ENCODE peak calls at places on chromosomes 16 and 17, in ten cellular contexts. J is naive thymus-derived CD4-positive, alpha-beta T cell; T is H1; R is tibial artery; D is CD8-positive, alpha-beta memory T cell; X is neural progenitor cell; U is gastrocnemius medialis; L is fibroblast of lung; C is brain microvascular endothelial cell; W is lung. F is an unnamed sample.

GRCh38 chr17:19341641-19342610 is 20.6 kb downstream of the B9D1 start:
- DNase-seq in J (no peak), T (no peak), R (peak), D (no peak), X (no peak), U (no peak), L (peak), C (no peak), W (no peak), F (no peak)

GRCh38 chr16:71339481-71340171 is 18.9 kb upstream of the CALB2 start:
- DNase-seq in J (no peak), T (no peak), R (no peak), D (no peak), X (no peak), U (no peak), L (no peak), C (no peak), W (no peak), F (no peak)

GRCh38 chr17:81513669-81514484 is 1.3 kb upstream of the ACTG1 start:
- DNase-seq in J (peak), T (peak), R (peak), D (peak), X (peak), U (peak), L (peak), C (peak), W (peak), F (peak)

GRCh38 chr17:42531455-42532354 is 4.3 kb upstream of the NAGLU start:
- DNase-seq in J (peak), T (peak), R (peak), D (peak), X (peak), U (no peak), L (peak), C (no peak), W (peak), F (peak)

GRCh38 chr16:84214451-84215066 is 23.6 kb downstream of the ADAD2 start:
- DNase-seq in J (no peak), T (no peak), R (no peak), D (no peak), X (no peak), U (peak), L (no peak), C (no peak), W (no peak), F (no peak)

GRCh38 chr16:89623511-89624232 is 10.2 kb downstream of the DPEP1 start:
- DNase-seq in J (no peak), T (no peak), R (no peak), D (no peak), X (no peak), U (no peak), L (no peak), C (peak), W (no peak), F (no peak)

GRCh38 chr17:76529224-76529642 is 8.3 kb downstream of the CYGB start:
- DNase-seq in J (no peak), T (no peak), R (peak), D (no peak), X (no peak), U (peak), L (peak), C (peak), W (peak), F (peak)

GRCh38 chr17:46972346-46972745 is 6.7 kb downstream of the RPRML start:
- DNase-seq in J (no peak), T (no peak), R (no peak), D (no peak), X (no peak), U (no peak), L (no peak), C (no peak), W (no peak), F (peak)

GRCh38 chr17:74742153-74742515 is 5.1 kb downstream of the RAB37 start:
- DNase-seq in J (peak), T (no peak), R (no peak), D (peak), X (no peak), U (no peak), L (no peak), C (no peak), W (no peak), F (no peak)

GRCh38 chr17:31907342-31907975 is 6.0 kb upstream of the UTP6 start:
- DNase-seq in J (peak), T (no peak), R (peak), D (no peak), X (no peak), U (no peak), L (peak), C (no peak), W (no peak), F (peak)

GRCh38 chr17:9886141-9886930 is 18.7 kb downstream of the RCVRN start:
- DNase-seq in J (no peak), T (no peak), R (no peak), D (no peak), X (no peak), U (no peak), L (no peak), C (no peak), W (no peak), F (no peak)

GRCh38 chr16:25014500-25015147 is 545 bp downstream of the ARHGAP17 start:
- DNase-seq in J (peak), T (peak), R (peak), D (peak), X (peak), U (peak), L (peak), C (no peak), W (peak), F (peak)

GRCh38 chr16:54152362-54153239 is 134.0 kb downstream of the IRX3 start:
- DNase-seq in J (no peak), T (no peak), R (no peak), D (no peak), X (peak), U (no peak), L (no peak), C (no peak), W (no peak), F (no peak)

GRCh38 chr16:84199861-84200260 is 8.9 kb downstream of the ADAD2 start:
- DNase-seq in J (no peak), T (no peak), R (no peak), D (no peak), X (no peak), U (peak), L (no peak), C (no peak), W (no peak), F (no peak)

GRCh38 chr17:45376606-45377005 is 56.1 kb downstream of the ARHGAP27 start:
- DNase-seq in J (no peak), T (no peak), R (no peak), D (no peak), X (no peak), U (no peak), L (no peak), C (no peak), W (no peak), F (no peak)

GRCh38 chr16:57514891-57515600 is 21.3 kb downstream of the CCDC102A start:
- DNase-seq in J (no peak), T (no peak), R (no peak), D (no peak), X (no peak), U (no peak), L (no peak), C (no peak), W (no peak), F (no peak)

GRCh38 chr16:22317625-22318024 is 20.4 kb downstream of the POLR3E start:
- DNase-seq in J (no peak), T (no peak), R (no peak), D (no peak), X (no peak), U (no peak), L (no peak), C (no peak), W (no peak), F (no peak)

GRCh38 chr17:59899099-59899498 is 6.2 kb downstream of the RPS6KB1 start:
- DNase-seq in J (no peak), T (no peak), R (peak), D (no peak), X (no peak), U (no peak), L (peak), C (no peak), W (no peak), F (no peak)

GRCh38 chr16:12639044-12639443 is 164.6 kb downstream of the CPPED1 start:
- DNase-seq in J (no peak), T (no peak), R (no peak), D (no peak), X (no peak), U (no peak), L (no peak), C (peak), W (no peak), F (no peak)

GRCh38 chr16:17964196-17964595 is 372.3 kb downstream of the NPIPA8 start:
- DNase-seq in J (no peak), T (no peak), R (no peak), D (no peak), X (no peak), U (no peak), L (no peak), C (no peak), W (no peak), F (no peak)

DNA sequence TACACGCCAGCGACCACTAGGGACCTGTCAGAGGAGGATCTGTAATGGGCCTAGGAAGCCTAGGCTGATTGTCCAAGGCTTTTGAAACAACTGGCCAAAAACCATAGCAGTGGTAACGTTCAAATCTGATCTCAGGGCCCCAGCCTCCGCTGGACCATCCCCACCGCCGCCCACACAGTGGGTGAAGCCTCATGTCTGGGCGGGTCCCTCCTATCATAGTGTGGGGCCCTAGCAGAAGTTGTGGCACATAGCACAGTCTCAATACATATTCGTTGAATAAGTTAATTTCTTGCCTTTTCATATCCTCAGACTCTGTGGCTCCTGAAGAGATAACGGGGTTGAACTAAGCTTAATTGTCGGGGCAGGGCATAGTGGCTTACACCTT is 818 bp downstream of the DPH1 start:
- DNase-seq in J (no peak), T (no peak), R (no peak), D (peak), X (peak), U (no peak), L (no peak), C (no peak), W (no peak), F (no peak)
- H3K27ac ChIP-seq in J (peak), T (no peak), R (peak), D (peak), X (no peak), U (peak), L (peak), C (no peak), W (peak), F (no peak)

GRCh38 chr17:7465481-7466275 is 13.8 kb downstream of the ZBTB4 start:
- DNase-seq in J (no peak), T (no peak), R (no peak), D (no peak), X (no peak), U (no peak), L (no peak), C (no peak), W (peak), F (no peak)
- H3K27ac ChIP-seq in J (no peak), T (no peak), R (no peak), D (no peak), X (no peak), U (peak), L (no peak), C (no peak), W (peak), F (peak)

GRCh38 chr17:49506282-49506681 is 11.2 kb downstream of the NGFR start:
- DNase-seq in J (no peak), T (no peak), R (no peak), D (no peak), X (no peak), U (no peak), L (no peak), C (no peak), W (no peak), F (no peak)
- H3K27ac ChIP-seq in J (no peak), T (no peak), R (no peak), D (no peak), X (no peak), U (no peak), L (no peak), C (no peak), W (no peak), F (no peak)

GRCh38 chr16:75379339-75379738 is 54.0 kb downstream of the CFDP1 start:
- DNase-seq in J (no peak), T (no peak), R (no peak), D (no peak), X (no peak), U (no peak), L (no peak), C (no peak), W (no peak), F (no peak)

GRCh38 chr16:75376475-75376907 is 56.8 kb downstream of the CFDP1 start:
- DNase-seq in J (no peak), T (no peak), R (no peak), D (no peak), X (no peak), U (no peak), L (no peak), C (no peak), W (no peak), F (no peak)

GRCh38 chr16:75377971-75378386 is 55.3 kb downstream of the CFDP1 start:
- DNase-seq in J (no peak), T (no peak), R (no peak), D (no peak), X (peak), U (no peak), L (peak), C (peak), W (no peak), F (no peak)

GRCh38 chr16:75379911-75380847 is 53.1 kb downstream of the CFDP1 start:
- DNase-seq in J (peak), T (no peak), R (no peak), D (peak), X (no peak), U (no peak), L (no peak), C (no peak), W (peak), F (no peak)

GRCh38 chr16:75378616-75379015 is 54.7 kb downstream of the CFDP1 start:
- DNase-seq in J (no peak), T (no peak), R (no peak), D (no peak), X (no peak), U (no peak), L (no peak), C (no peak), W (no peak), F (no peak)
- H3K27ac ChIP-seq in J (no peak), T (no peak), R (no peak), D (no peak), X (no peak), U (no peak), L (peak), C (peak), W (no peak), F (no peak)

GRCh38 chr17:57749701-57750100 is 4.6 kb upstream of the CCDC182 start:
- DNase-seq in J (no peak), T (no peak), R (no peak), D (no peak), X (no peak), U (no peak), L (no peak), C (no peak), W (no peak), F (no peak)
- H3K27ac ChIP-seq in J (no peak), T (no peak), R (no peak), D (no peak), X (no peak), U (no peak), L (no peak), C (no peak), W (no peak), F (no peak)

DNA sequence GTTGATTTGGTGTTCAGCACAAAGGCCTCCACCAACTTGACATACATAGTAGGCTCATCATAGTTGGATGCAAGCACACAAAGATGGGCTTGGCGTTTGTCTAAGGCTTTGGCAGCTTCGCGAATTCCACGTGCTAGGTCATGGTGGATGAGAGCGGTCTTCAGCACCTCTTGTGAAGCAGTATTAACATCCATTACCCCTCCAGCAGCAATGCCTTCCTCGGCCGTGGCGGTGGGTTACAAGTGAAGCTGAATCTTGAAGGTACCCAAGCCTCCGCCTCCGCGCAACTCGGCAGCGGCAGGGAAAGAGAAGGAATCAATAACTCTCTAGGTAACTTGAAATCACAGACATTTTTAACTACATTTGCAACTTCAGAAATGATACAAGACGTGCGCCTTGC is 1.1 kb upstream of the PELP1 start:
- DNase-seq in J (no peak), T (no peak), R (no peak), D (no peak), X (no peak), U (no peak), L (no peak), C (no peak), W (no peak), F (no peak)
- H3K27ac ChIP-seq in J (no peak), T (no peak), R (no peak), D (no peak), X (no peak), U (no peak), L (no peak), C (no peak), W (no peak), F (no peak)

GRCh38 chr16:4391635-4392381 is 20.2 kb downstream of the VASN start:
- DNase-seq in J (no peak), T (peak), R (no peak), D (no peak), X (peak), U (no peak), L (no peak), C (no peak), W (no peak), F (no peak)

GRCh38 chr16:4389051-4389955 is 17.7 kb downstream of the VASN start:
- DNase-seq in J (no peak), T (peak), R (peak), D (no peak), X (no peak), U (no peak), L (no peak), C (no peak), W (no peak), F (no peak)

GRCh38 chr16:4392382-4393242 is 21.0 kb downstream of the VASN start:
- DNase-seq in J (no peak), T (peak), R (peak), D (no peak), X (peak), U (no peak), L (peak), C (no peak), W (no peak), F (peak)

GRCh38 chr16:4388275-4389021 is 16.8 kb downstream of the VASN start:
- DNase-seq in J (no peak), T (peak), R (peak), D (no peak), X (no peak), U (no peak), L (no peak), C (no peak), W (no peak), F (no peak)

DNA sequence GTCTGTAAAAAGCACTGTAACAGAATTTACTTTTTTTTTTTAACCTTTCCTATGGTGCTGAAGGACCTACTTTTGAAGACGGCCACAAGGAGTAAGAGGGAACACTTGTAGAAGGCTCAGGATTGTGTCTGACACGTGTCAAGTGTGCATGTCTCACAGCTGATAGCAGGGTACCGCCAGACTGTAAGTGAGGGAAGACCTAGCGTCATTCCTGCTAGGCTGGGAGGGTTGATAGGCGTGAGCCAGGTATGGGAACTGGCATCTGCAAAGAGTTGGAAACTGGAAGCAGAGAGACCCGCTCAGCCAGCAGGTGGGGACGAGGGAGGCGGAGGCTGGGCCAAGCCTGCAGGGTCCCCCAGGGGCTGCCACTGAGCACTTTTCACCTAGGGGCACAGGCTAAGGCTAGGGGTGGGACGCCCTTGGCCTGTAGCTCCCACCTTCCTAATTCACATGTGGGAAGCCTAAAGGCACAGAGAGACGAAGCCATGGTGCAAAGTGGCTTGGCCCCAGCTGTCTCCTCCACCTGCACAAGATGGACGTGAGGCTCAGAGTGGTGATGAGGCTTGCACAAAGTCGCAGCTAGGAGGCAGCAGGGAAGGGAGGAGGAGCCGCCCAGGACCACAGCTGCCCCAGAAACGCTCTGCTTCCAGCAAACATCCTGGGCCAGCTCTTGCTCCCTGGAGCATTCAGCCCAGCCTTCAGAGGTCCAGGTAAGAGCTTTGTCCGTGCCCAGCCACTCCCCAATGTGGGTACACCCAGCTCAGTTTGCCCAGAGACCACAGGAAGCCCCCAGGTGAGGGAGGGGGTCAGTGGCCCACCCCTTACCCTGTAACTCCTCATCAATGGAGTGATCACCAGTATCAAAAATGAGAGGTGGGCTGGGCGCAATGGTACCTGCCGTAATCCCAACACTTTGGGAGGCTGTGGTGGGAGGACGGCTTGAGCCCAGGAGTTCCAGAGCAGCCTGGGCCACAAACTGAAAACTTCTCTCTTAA is 18.9 kb downstream of the VASN start:
- DNase-seq in J (no peak), T (no peak), R (no peak), D (no peak), X (peak), U (no peak), L (no peak), C (no peak), W (no peak), F (no peak)
- H3K27ac ChIP-seq in J (no peak), T (peak), R (peak), D (no peak), X (no peak), U (peak), L (no peak), C (no peak), W (no peak), F (no peak)

GRCh38 chr16:15780805-15781204 is 76.0 kb downstream of the MYH11 start:
- DNase-seq in J (no peak), T (no peak), R (no peak), D (no peak), X (no peak), U (no peak), L (no peak), C (no peak), W (no peak), F (no peak)

GRCh38 chr16:15782573-15783365 is 74.1 kb downstream of the MYH11 start:
- DNase-seq in J (no peak), T (no peak), R (no peak), D (no peak), X (peak), U (no peak), L (no peak), C (no peak), W (no peak), F (no peak)

GRCh38 chr16:15779664-15780351 is 77.0 kb downstream of the MYH11 start:
- DNase-seq in J (no peak), T (no peak), R (no peak), D (no peak), X (no peak), U (no peak), L (no peak), C (no peak), W (no peak), F (no peak)

GRCh38 chr16:15783985-15784384 is 72.8 kb downstream of the MYH11 start:
- DNase-seq in J (no peak), T (no peak), R (no peak), D (no peak), X (no peak), U (no peak), L (no peak), C (no peak), W (no peak), F (no peak)

DNA sequence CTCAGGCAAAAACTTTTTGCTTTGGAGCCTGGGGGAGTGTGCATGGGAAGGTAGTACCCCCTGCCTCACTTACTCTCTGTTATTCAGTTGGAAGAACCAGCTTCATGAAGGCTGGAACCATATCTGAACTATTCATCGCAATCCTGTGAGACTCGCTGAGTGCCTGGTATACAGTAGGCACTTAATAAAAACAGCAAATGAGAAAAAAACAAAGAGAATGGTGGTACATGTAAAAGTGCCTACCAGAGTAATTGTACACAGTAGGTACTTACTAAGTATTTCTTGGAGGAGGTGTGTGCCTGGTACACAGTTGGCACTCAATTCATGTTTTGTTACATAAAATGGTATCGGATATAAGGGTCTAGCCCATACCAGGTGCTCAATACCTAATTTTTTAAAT is 75.2 kb downstream of the MYH11 start:
- DNase-seq in J (no peak), T (no peak), R (no peak), D (no peak), X (no peak), U (no peak), L (no peak), C (no peak), W (no peak), F (no peak)
- H3K27ac ChIP-seq in J (no peak), T (no peak), R (peak), D (no peak), X (no peak), U (no peak), L (no peak), C (no peak), W (no peak), F (no peak)